ENCODE peak calls at places on chromosomes 4 and X, in four cellular contexts. One of them, this sample, is unnamed.

GRCh38 chr4:150573534-150573933 is 8.4 kb upstream of the MAB21L2 start:
- DNase-seq in stomach: no peak
- DNase-seq in mesenchymal stem cell: peak; percentile 36
- DNase-seq in A549: no peak
- DNase-seq in this sample: no peak

GRCh38 chr4:37664696-37665095 is 21.5 kb downstream of the RELL1 start:
- DNase-seq in stomach: no peak
- DNase-seq in mesenchymal stem cell: peak; percentile 41
- DNase-seq in A549: no peak
- DNase-seq in this sample: no peak

GRCh38 chrX:41922125-41922521 is 1.2 kb downstream of the CASK start:
- DNase-seq in stomach: no peak
- DNase-seq in mesenchymal stem cell: peak; percentile 52
- DNase-seq in A549: no peak
- DNase-seq in this sample: no peak

GRCh38 chr4:5956285-5957021 is 61.8 kb downstream of the C4orf50 start:
- DNase-seq in stomach: peak; percentile 45
- DNase-seq in mesenchymal stem cell: no peak
- DNase-seq in A549: no peak
- DNase-seq in this sample: no peak

GRCh38 chr4:123749408-123749807 is 352.8 kb downstream of the SPRY1 start:
- DNase-seq in stomach: no peak
- DNase-seq in mesenchymal stem cell: no peak
- DNase-seq in A549: no peak
- DNase-seq in this sample: peak; percentile 62

GRCh38 chrX:112356031-112356430 is 273.5 kb upstream of the TRPC5 start:
- DNase-seq in stomach: no peak
- DNase-seq in mesenchymal stem cell: no peak
- DNase-seq in A549: no peak
- DNase-seq in this sample: no peak

GRCh38 chr4:112514079-112514448 is 1.9 kb downstream of the NEUROG2 start:
- DNase-seq in stomach: no peak
- DNase-seq in mesenchymal stem cell: no peak
- DNase-seq in A549: no peak
- DNase-seq in this sample: no peak

GRCh38 chr4:185566425-185566824 is 31.1 kb upstream of the PDLIM3 start:
- DNase-seq in stomach: no peak
- DNase-seq in mesenchymal stem cell: no peak
- DNase-seq in A549: no peak
- DNase-seq in this sample: peak; percentile 66

GRCh38 chr4:25536577-25537325 is 118.9 kb upstream of the SLC34A2 start:
- DNase-seq in stomach: no peak
- DNase-seq in mesenchymal stem cell: no peak
- DNase-seq in A549: no peak
- DNase-seq in this sample: no peak

GRCh38 chrX:12961191-12961718 is 13.7 kb upstream of the TMSB4X start:
- DNase-seq in stomach: no peak
- DNase-seq in mesenchymal stem cell: no peak
- DNase-seq in A549: no peak
- DNase-seq in this sample: no peak

GRCh38 chr4:52995341-52996030 is 133.4 kb downstream of the RASL11B start:
- DNase-seq in stomach: no peak
- DNase-seq in mesenchymal stem cell: peak; percentile 74
- DNase-seq in A549: no peak
- DNase-seq in this sample: no peak

GRCh38 chr4:25756503-25756902 is 100.9 kb downstream of the SLC34A2 start:
- DNase-seq in stomach: no peak
- DNase-seq in mesenchymal stem cell: no peak
- DNase-seq in A549: no peak
- DNase-seq in this sample: no peak

GRCh38 chr4:76430519-76431388 is 4.3 kb upstream of the SHROOM3 start:
- DNase-seq in stomach: no peak
- DNase-seq in mesenchymal stem cell: peak; percentile 64
- DNase-seq in A549: peak; percentile 36
- DNase-seq in this sample: no peak

GRCh38 chrX:48466696-48467095 is 3.4 kb downstream of the SLC38A5 start:
- DNase-seq in stomach: no peak
- DNase-seq in mesenchymal stem cell: no peak
- DNase-seq in A549: no peak
- DNase-seq in this sample: no peak

GRCh38 chrX:120463241-120463640 is 5.9 kb downstream of the LAMP2 start:
- DNase-seq in stomach: no peak
- DNase-seq in mesenchymal stem cell: peak; percentile 58
- DNase-seq in A549: no peak
- DNase-seq in this sample: no peak

GRCh38 chr4:186726440-186727148 is 2.9 kb upstream of the FAT1 start:
- DNase-seq in stomach: peak; percentile 65
- DNase-seq in mesenchymal stem cell: peak; percentile 91
- DNase-seq in A549: peak; percentile 53
- DNase-seq in this sample: peak; percentile 90

GRCh38 chr4:55312491-55313101 is 33.4 kb upstream of the SRD5A3 start:
- DNase-seq in stomach: peak; percentile 34
- DNase-seq in mesenchymal stem cell: peak; percentile 45
- DNase-seq in A549: no peak
- DNase-seq in this sample: no peak

GRCh38 chr4:110586137-110586850 is 36.6 kb downstream of the PITX2 start:
- DNase-seq in stomach: no peak
- DNase-seq in mesenchymal stem cell: peak; percentile 69
- DNase-seq in A549: peak; percentile 52
- DNase-seq in this sample: no peak

GRCh38 chr4:159248383-159249178 is 145.7 kb downstream of the RAPGEF2 start:
- DNase-seq in stomach: no peak
- DNase-seq in mesenchymal stem cell: peak; percentile 84
- DNase-seq in A549: no peak
- DNase-seq in this sample: no peak

GRCh38 chrX:69189972-69190371 is 24.7 kb upstream of the PJA1 start:
- DNase-seq in stomach: no peak
- DNase-seq in mesenchymal stem cell: no peak
- DNase-seq in A549: no peak
- DNase-seq in this sample: peak; percentile 42

GRCh38 chrX:111410451-111410850 is 1.5 kb downstream of the DCX start:
- DNase-seq in stomach: no peak
- DNase-seq in mesenchymal stem cell: no peak
- DNase-seq in A549: no peak
- DNase-seq in this sample: no peak

GRCh38 chr4:138269175-138269574 is 27.0 kb upstream of the SLC7A11 start:
- DNase-seq in stomach: no peak
- DNase-seq in mesenchymal stem cell: no peak
- DNase-seq in A549: no peak
- DNase-seq in this sample: no peak

GRCh38 chrX:1316527-1316926 is 20.1 kb upstream of the IL3RA start:
- DNase-seq in stomach: peak; percentile 36
- DNase-seq in mesenchymal stem cell: no peak
- DNase-seq in A549: no peak
- DNase-seq in this sample: peak; percentile 87

DNA sequence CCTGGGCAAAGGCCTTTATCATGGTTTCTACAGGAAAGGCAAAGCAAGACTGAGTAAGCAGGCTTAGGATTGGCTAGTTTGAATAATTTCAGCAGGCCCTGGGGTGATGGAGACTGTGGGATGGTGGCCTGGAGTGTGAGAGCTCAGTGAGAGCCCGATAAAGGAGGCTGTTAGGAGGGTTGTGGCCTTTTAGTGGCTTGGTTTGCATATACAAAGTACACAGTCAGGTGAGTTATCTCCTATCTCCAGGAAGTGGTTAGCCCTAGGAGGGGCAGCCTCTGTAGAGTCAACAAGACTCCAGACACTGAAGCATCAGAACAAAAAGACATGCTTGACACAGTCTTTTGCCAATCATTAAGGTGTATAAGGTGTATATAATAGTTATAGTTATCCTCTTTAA is 157.2 kb downstream of the CFAP299 start:
- DNase-seq in stomach: peak; percentile 37
- DNase-seq in mesenchymal stem cell: no peak
- DNase-seq in A549: no peak
- DNase-seq in this sample: no peak
- H3K4me3 ChIP-seq in stomach: no peak overlapping the region
- H3K4me3 ChIP-seq in mesenchymal stem cell: no peak overlapping the region
- H3K4me3 ChIP-seq in A549: no peak overlapping the region
- H3K4me3 ChIP-seq in this sample: no peak overlapping the region

GRCh38 chr4:73451978-73452747 is 16.1 kb downstream of the AFP start:
- DNase-seq in stomach: no peak
- DNase-seq in mesenchymal stem cell: no peak
- DNase-seq in A549: no peak
- DNase-seq in this sample: no peak
- H3K27ac ChIP-seq in stomach: no peak overlapping the region
- H3K27ac ChIP-seq in mesenchymal stem cell: no peak overlapping the region
- H3K27ac ChIP-seq in A549: no peak overlapping the region
- H3K27ac ChIP-seq in this sample: no peak overlapping the region

GRCh38 chr4:14824189-14824588 is 178.1 kb upstream of the CPEB2 start:
- DNase-seq in stomach: no peak
- DNase-seq in mesenchymal stem cell: no peak
- DNase-seq in A549: no peak
- DNase-seq in this sample: no peak
- H3K4me1 ChIP-seq in stomach: peaks cover 3% of the 10 kb centered on the region
- H3K4me1 ChIP-seq in mesenchymal stem cell: no peaks in the 10 kb centered on the region
- H3K4me1 ChIP-seq in A549: no peaks in the 10 kb centered on the region
- H3K4me1 ChIP-seq in this sample: no peaks in the 10 kb centered on the region

DNA sequence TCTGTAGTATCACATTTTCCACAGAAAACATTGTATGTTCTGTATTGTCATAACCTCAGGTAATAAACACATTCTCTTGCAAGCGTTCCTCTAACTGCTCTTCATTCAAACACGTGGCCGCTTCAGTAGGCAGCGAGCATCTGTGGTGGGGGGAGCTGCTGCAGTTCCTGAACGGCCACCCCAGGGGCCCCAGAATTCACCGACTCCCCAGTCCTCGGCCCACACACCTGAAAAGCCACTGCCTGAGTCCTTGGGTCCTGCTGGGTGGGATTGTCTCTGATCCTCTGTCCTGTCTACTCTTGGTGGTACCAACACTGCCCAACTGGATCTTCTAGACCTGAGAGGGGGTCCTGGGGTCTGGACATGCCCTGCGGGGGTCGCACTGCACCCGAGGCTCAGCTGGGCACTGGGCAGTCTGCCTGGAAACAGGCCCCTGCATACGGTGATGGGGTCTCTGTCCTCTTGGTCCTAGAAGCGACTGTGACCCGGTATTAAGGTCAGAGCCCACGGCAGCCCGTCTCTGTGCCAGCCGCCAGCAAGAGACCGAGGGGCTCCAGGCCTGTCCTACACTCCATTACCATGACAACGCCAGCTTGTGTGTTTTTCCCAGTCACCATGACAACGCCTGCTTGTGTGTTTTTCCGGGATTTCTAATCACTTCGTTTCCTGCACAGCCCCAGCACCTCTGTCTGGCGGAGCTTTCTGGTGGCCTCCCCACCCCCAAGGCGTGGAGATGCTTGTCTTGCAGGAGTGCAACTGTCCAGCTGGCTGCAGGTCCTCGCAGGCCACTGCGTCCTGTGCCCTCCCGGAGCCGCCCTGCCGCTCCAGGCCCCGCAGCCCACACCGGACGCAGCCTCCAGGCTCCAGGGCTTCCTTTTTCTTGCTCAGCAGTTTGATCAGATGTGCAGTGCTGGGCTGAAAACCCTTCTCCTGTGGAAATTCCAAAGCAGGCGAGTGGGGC is 16.0 kb downstream of the CTBP1 start:
- DNase-seq in stomach: no peak
- DNase-seq in mesenchymal stem cell: peak; percentile 96
- DNase-seq in A549: no peak
- DNase-seq in this sample: peak; percentile 82
- H3K4me3 ChIP-seq in stomach: no peak overlapping the region
- H3K4me3 ChIP-seq in mesenchymal stem cell: no peak overlapping the region
- H3K4me3 ChIP-seq in A549: no peak overlapping the region
- H3K4me3 ChIP-seq in this sample: no peak overlapping the region

GRCh38 chrX:44344687-44345086 is 1.2 kb upstream of the EFHC2 start:
- DNase-seq in stomach: no peak
- DNase-seq in mesenchymal stem cell: no peak
- DNase-seq in A549: no peak
- DNase-seq in this sample: no peak
- H3K27ac ChIP-seq in stomach: peak overlapping the region; percentile 63
- H3K27ac ChIP-seq in mesenchymal stem cell: no peak overlapping the region
- H3K27ac ChIP-seq in A549: no peak overlapping the region
- H3K27ac ChIP-seq in this sample: no peak overlapping the region

GRCh38 chr4:156568041-156568440 is 403.6 kb downstream of the PDGFC start:
- DNase-seq in stomach: no peak
- DNase-seq in mesenchymal stem cell: no peak
- DNase-seq in A549: no peak
- DNase-seq in this sample: no peak
- H3K4me1 ChIP-seq in stomach: no peaks in the 10 kb centered on the region
- H3K4me1 ChIP-seq in mesenchymal stem cell: no peaks in the 10 kb centered on the region
- H3K4me1 ChIP-seq in A549: no peaks in the 10 kb centered on the region
- H3K4me1 ChIP-seq in this sample: no peaks in the 10 kb centered on the region

DNA sequence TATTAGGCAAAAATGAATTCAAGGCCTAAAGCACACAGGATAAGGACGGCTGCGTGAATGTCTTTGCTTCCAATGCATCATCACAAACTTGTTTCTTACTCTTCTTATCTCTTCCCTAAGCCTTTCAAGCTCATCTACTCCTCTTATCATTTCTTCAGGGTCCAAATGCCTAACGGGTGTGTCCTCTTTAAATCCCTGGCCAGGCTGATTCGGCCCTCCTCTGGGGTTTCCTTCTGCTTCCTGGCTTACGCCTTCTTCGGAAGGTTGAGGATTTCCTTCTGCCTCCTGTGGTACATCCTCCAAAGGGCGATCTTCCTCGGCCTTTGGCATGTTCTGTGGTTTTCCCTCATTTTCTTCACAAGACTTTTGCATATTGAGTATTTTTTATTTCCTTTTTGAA is 1.3 kb downstream of the TCEAL8 start:
- DNase-seq in stomach: no peak
- DNase-seq in mesenchymal stem cell: peak; percentile 22
- DNase-seq in A549: no peak
- DNase-seq in this sample: no peak
- H3K4me3 ChIP-seq in stomach: peak overlapping the region; percentile 53
- H3K4me3 ChIP-seq in mesenchymal stem cell: no peak overlapping the region
- H3K4me3 ChIP-seq in A549: peak overlapping the region; percentile 78
- H3K4me3 ChIP-seq in this sample: peak overlapping the region; percentile 99